ENCODE peak calls at places on chromosomes 2 and 18, in four cellular contexts. One of them, this sample, is unnamed. For H4K20me1, the result is how much of the 10 kb centered on the place peaks cover.

GRCh38 chr2:152861349-152861942 is 143.0 kb downstream of the ARL6IP6 start:
- DNase-seq in SK-N-SH: peak
- DNase-seq in GM23338: peak
- DNase-seq in osteoblast: no peak
- DNase-seq in this sample: peak

GRCh38 chr2:199659207-199659606 is 191.8 kb downstream of the FTCDNL1 start:
- DNase-seq in SK-N-SH: peak
- DNase-seq in GM23338: peak
- DNase-seq in osteoblast: peak
- DNase-seq in this sample: peak

GRCh38 chr18:34729264-34729663 is 19.2 kb downstream of the DTNA start:
- DNase-seq in SK-N-SH: peak
- DNase-seq in GM23338: peak
- DNase-seq in osteoblast: peak
- DNase-seq in this sample: peak

GRCh38 chr18:22840606-22841144 is 92.5 kb upstream of the RBBP8 start:
- DNase-seq in SK-N-SH: no peak
- DNase-seq in GM23338: no peak
- DNase-seq in osteoblast: no peak
- DNase-seq in this sample: peak

GRCh38 chr2:208722737-208723136 is 316.1 kb downstream of the PTH2R start:
- DNase-seq in SK-N-SH: no peak
- DNase-seq in GM23338: no peak
- DNase-seq in osteoblast: no peak
- DNase-seq in this sample: no peak

GRCh38 chr2:12341919-12342318 is 374.8 kb upstream of the TRIB2 start:
- DNase-seq in SK-N-SH: no peak
- DNase-seq in GM23338: no peak
- DNase-seq in osteoblast: no peak
- DNase-seq in this sample: no peak

GRCh38 chr2:37318401-37318800 is 6.2 kb downstream of the PRKD3 start:
- DNase-seq in SK-N-SH: no peak
- DNase-seq in GM23338: no peak
- DNase-seq in osteoblast: no peak
- DNase-seq in this sample: peak

GRCh38 chr18:48412339-48412929 is 3.3 kb upstream of the ZBTB7C start:
- DNase-seq in SK-N-SH: peak
- DNase-seq in GM23338: peak
- DNase-seq in osteoblast: peak
- DNase-seq in this sample: peak

GRCh38 chr2:231926761-231927565 is 767 bp upstream of the NPPC start:
- DNase-seq in SK-N-SH: peak
- DNase-seq in GM23338: peak
- DNase-seq in osteoblast: peak
- DNase-seq in this sample: peak

GRCh38 chr2:189819297-189819704 is 35.1 kb downstream of the PMS1 start:
- DNase-seq in SK-N-SH: no peak
- DNase-seq in GM23338: no peak
- DNase-seq in osteoblast: peak
- DNase-seq in this sample: peak

GRCh38 chr18:4084501-4084900 is 370.6 kb downstream of the DLGAP1 start:
- DNase-seq in SK-N-SH: no peak
- DNase-seq in GM23338: no peak
- DNase-seq in osteoblast: no peak
- DNase-seq in this sample: no peak

GRCh38 chr18:11047156-11047555 is 102.2 kb downstream of the PIEZO2 start:
- DNase-seq in SK-N-SH: no peak
- DNase-seq in GM23338: no peak
- DNase-seq in osteoblast: no peak
- DNase-seq in this sample: no peak

GRCh38 chr2:3398837-3399236 is 19.3 kb downstream of the TRAPPC12 start:
- DNase-seq in SK-N-SH: no peak
- DNase-seq in GM23338: peak
- DNase-seq in osteoblast: no peak
- DNase-seq in this sample: no peak

GRCh38 chr2:127014630-127015029 is 92.3 kb downstream of the BIN1 start:
- DNase-seq in SK-N-SH: no peak
- DNase-seq in GM23338: no peak
- DNase-seq in osteoblast: peak
- DNase-seq in this sample: peak

GRCh38 chr2:141399270-141399669 is 731.5 kb downstream of the LRP1B start:
- DNase-seq in SK-N-SH: no peak
- DNase-seq in GM23338: peak
- DNase-seq in osteoblast: no peak
- DNase-seq in this sample: no peak

GRCh38 chr2:167264380-167264779 is 376.1 kb downstream of the XIRP2 start:
- DNase-seq in SK-N-SH: peak
- DNase-seq in GM23338: peak
- DNase-seq in osteoblast: no peak
- DNase-seq in this sample: peak

GRCh38 chr2:188628989-188629889 is 337.6 kb downstream of the GULP1 start:
- DNase-seq in SK-N-SH: no peak
- DNase-seq in GM23338: no peak
- DNase-seq in osteoblast: no peak
- DNase-seq in this sample: peak

GRCh38 chr2:78431241-78431640 is 594.3 kb upstream of the REG3G start:
- DNase-seq in SK-N-SH: no peak
- DNase-seq in GM23338: peak
- DNase-seq in osteoblast: no peak
- DNase-seq in this sample: no peak

GRCh38 chr2:235576337-235576910 is 82.6 kb downstream of the AGAP1 start:
- DNase-seq in SK-N-SH: no peak
- DNase-seq in GM23338: no peak
- DNase-seq in osteoblast: no peak
- DNase-seq in this sample: no peak

GRCh38 chr2:222594679-222595078 is 61.2 kb downstream of the FARSB start:
- DNase-seq in SK-N-SH: no peak
- DNase-seq in GM23338: no peak
- DNase-seq in osteoblast: peak
- DNase-seq in this sample: peak

GRCh38 chr2:163345795-163346573 is 389.8 kb downstream of the FIGN start:
- DNase-seq in SK-N-SH: peak
- DNase-seq in GM23338: peak
- DNase-seq in osteoblast: peak
- DNase-seq in this sample: peak

GRCh38 chr2:188199716-188200128 is 92.0 kb upstream of the GULP1 start:
- DNase-seq in SK-N-SH: no peak
- DNase-seq in GM23338: no peak
- DNase-seq in osteoblast: peak
- DNase-seq in this sample: peak

GRCh38 chr2:32422133-32422532 is 65.3 kb downstream of the BIRC6 start:
- DNase-seq in SK-N-SH: no peak
- DNase-seq in GM23338: no peak
- DNase-seq in osteoblast: no peak
- DNase-seq in this sample: peak

GRCh38 chr2:202361133-202361532 is 15.0 kb upstream of the BMPR2 start:
- DNase-seq in SK-N-SH: no peak
- DNase-seq in GM23338: no peak
- DNase-seq in osteoblast: no peak
- DNase-seq in this sample: peak

GRCh38 chr2:341017-341542 is 53.2 kb upstream of the ALKAL2 start:
- DNase-seq in SK-N-SH: no peak
- DNase-seq in GM23338: no peak
- DNase-seq in osteoblast: no peak
- DNase-seq in this sample: no peak

GRCh38 chr18:8423051-8423558 is 186.1 kb upstream of the RAB12 start:
- DNase-seq in SK-N-SH: no peak
- DNase-seq in GM23338: no peak
- DNase-seq in osteoblast: peak
- DNase-seq in this sample: peak

GRCh38 chr2:37634914-37635358 is 36.5 kb downstream of the CDC42EP3 start:
- DNase-seq in SK-N-SH: no peak
- DNase-seq in GM23338: no peak
- DNase-seq in osteoblast: no peak
- DNase-seq in this sample: no peak

GRCh38 chr2:129483366-129483765 is 496.1 kb upstream of the RAB6C start:
- DNase-seq in SK-N-SH: no peak
- DNase-seq in GM23338: no peak
- DNase-seq in osteoblast: no peak
- DNase-seq in this sample: no peak

GRCh38 chr2:241129086-241129871 is 20.0 kb downstream of the PASK start:
- DNase-seq in SK-N-SH: no peak
- DNase-seq in GM23338: no peak
- DNase-seq in osteoblast: peak
- DNase-seq in this sample: no peak

GRCh38 chr18:75529394-75529793 is 101.9 kb upstream of the SMIM21 start:
- DNase-seq in SK-N-SH: no peak
- DNase-seq in GM23338: no peak
- DNase-seq in osteoblast: no peak
- DNase-seq in this sample: no peak

GRCh38 chr2:100422320-100422719 is 4.9 kb upstream of the CHST10 start:
- DNase-seq in SK-N-SH: peak
- DNase-seq in GM23338: peak
- DNase-seq in osteoblast: peak
- DNase-seq in this sample: peak

GRCh38 chr2:216651370-216651881 is 18.2 kb downstream of the IGFBP2 start:
- DNase-seq in SK-N-SH: no peak
- DNase-seq in GM23338: no peak
- DNase-seq in osteoblast: peak
- DNase-seq in this sample: peak

GRCh38 chr2:69615969-69616368 is 27.6 kb downstream of the AAK1 start:
- DNase-seq in SK-N-SH: no peak
- DNase-seq in GM23338: no peak
- DNase-seq in osteoblast: no peak
- DNase-seq in this sample: no peak
- H4K20me1 ChIP-seq in SK-N-SH: half or more
- H4K20me1 ChIP-seq in GM23338: under half
- H4K20me1 ChIP-seq in osteoblast: half or more
- H4K20me1 ChIP-seq in this sample: under half

GRCh38 chr2:128272586-128273468 is 45.8 kb downstream of the HS6ST1 start:
- DNase-seq in SK-N-SH: no peak
- DNase-seq in GM23338: no peak
- DNase-seq in osteoblast: peak
- DNase-seq in this sample: no peak
- H4K20me1 ChIP-seq in SK-N-SH: under half
- H4K20me1 ChIP-seq in GM23338: under half
- H4K20me1 ChIP-seq in osteoblast: under half
- H4K20me1 ChIP-seq in this sample: under half

DNA sequence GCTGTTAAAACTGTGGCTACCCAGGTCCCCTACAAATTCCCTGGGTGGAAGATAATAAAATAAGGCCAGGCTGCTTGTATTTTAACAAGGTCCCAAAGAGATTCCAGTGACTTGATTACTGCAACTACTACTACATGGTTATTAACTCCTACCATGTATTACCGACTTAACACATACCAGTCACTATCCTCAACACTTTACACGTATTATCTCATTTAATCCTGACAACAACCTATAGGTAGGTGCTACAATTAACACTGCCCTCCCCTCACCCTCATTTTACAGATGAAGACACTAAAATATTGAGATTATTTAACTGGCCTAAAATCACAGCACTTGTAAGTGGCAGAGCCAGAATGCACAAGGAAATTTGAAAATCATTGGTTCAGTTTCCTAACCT is 5.4 kb downstream of the CLASP1 start:
- DNase-seq in SK-N-SH: no peak
- DNase-seq in GM23338: no peak
- DNase-seq in osteoblast: no peak
- DNase-seq in this sample: no peak
- H4K20me1 ChIP-seq in SK-N-SH: under half
- H4K20me1 ChIP-seq in GM23338: under half
- H4K20me1 ChIP-seq in osteoblast: under half
- H4K20me1 ChIP-seq in this sample: under half

GRCh38 chr2:150341982-150342680 is 145.3 kb downstream of the RND3 start:
- DNase-seq in SK-N-SH: no peak
- DNase-seq in GM23338: no peak
- DNase-seq in osteoblast: no peak
- DNase-seq in this sample: no peak
- H4K20me1 ChIP-seq in SK-N-SH: under half
- H4K20me1 ChIP-seq in GM23338: under half
- H4K20me1 ChIP-seq in osteoblast: under half
- H4K20me1 ChIP-seq in this sample: under half